ENCODE peak calls at places on chromosomes 2 and 18, in seven cellular contexts. One of them, this sample, is unnamed.

GRCh38 chr2:120620025-120620793 is 115.5 kb upstream of the GLI2 start:
- DNase-seq in ascending aorta: no peak
- DNase-seq in cardiac muscle cell: peak; percentile 26
- DNase-seq in PC-9: peak; percentile 71
- DNase-seq in A549: no peak
- DNase-seq in lung: no peak
- DNase-seq in CD8-positive, alpha-beta T cell: no peak
- DNase-seq in this sample: no peak

GRCh38 chr18:3380384-3380961 is 69.5 kb upstream of the TGIF1 start:
- DNase-seq in ascending aorta: no peak
- DNase-seq in PC-9: peak; percentile 81
- DNase-seq in A549: peak; percentile 31
- DNase-seq in CD8-positive, alpha-beta T cell: no peak
- DNase-seq in cardiac muscle cell: peak; percentile 62
- DNase-seq in lung: no peak
- DNase-seq in this sample: peak; percentile 29

GRCh38 chr2:170817999-170818293 is 1.3 kb downstream of the GAD1 start:
- DNase-seq in A549: no peak
- DNase-seq in CD8-positive, alpha-beta T cell: no peak
- DNase-seq in PC-9: no peak
- DNase-seq in lung: no peak
- DNase-seq in cardiac muscle cell: no peak
- DNase-seq in ascending aorta: no peak
- DNase-seq in this sample: peak; percentile 53

GRCh38 chr18:59040770-59041148 is 98.9 kb upstream of the SEC11C start:
- DNase-seq in cardiac muscle cell: no peak
- DNase-seq in A549: no peak
- DNase-seq in lung: no peak
- DNase-seq in ascending aorta: no peak
- DNase-seq in PC-9: no peak
- DNase-seq in CD8-positive, alpha-beta T cell: no peak
- DNase-seq in this sample: no peak

GRCh38 chr2:197556456-197556855 is 40.6 kb downstream of the MOB4 start:
- DNase-seq in ascending aorta: no peak
- DNase-seq in A549: no peak
- DNase-seq in CD8-positive, alpha-beta T cell: no peak
- DNase-seq in lung: no peak
- DNase-seq in cardiac muscle cell: peak; percentile 53
- DNase-seq in PC-9: no peak
- DNase-seq in this sample: no peak

GRCh38 chr2:68466361-68466777 is 725 bp downstream of the FBXO48 start:
- DNase-seq in ascending aorta: no peak
- DNase-seq in PC-9: peak; percentile 61
- DNase-seq in cardiac muscle cell: peak; percentile 71
- DNase-seq in lung: no peak
- DNase-seq in A549: peak; percentile 28
- DNase-seq in CD8-positive, alpha-beta T cell: peak; percentile 65
- DNase-seq in this sample: peak; percentile 27

GRCh38 chr2:47767880-47768609 is 14.9 kb upstream of the MSH6 start:
- DNase-seq in PC-9: no peak
- DNase-seq in A549: peak; percentile 55
- DNase-seq in CD8-positive, alpha-beta T cell: peak; percentile 78
- DNase-seq in lung: peak; percentile 60
- DNase-seq in ascending aorta: no peak
- DNase-seq in cardiac muscle cell: peak; percentile 68
- DNase-seq in this sample: peak; percentile 81

GRCh38 chr2:111169268-111169667 is 48.6 kb downstream of the BCL2L11 start:
- DNase-seq in ascending aorta: no peak
- DNase-seq in lung: no peak
- DNase-seq in CD8-positive, alpha-beta T cell: no peak
- DNase-seq in A549: no peak
- DNase-seq in PC-9: no peak
- DNase-seq in cardiac muscle cell: no peak
- DNase-seq in this sample: no peak

GRCh38 chr2:23092831-23093230 is 292.1 kb upstream of the KLHL29 start:
- DNase-seq in CD8-positive, alpha-beta T cell: no peak
- DNase-seq in A549: no peak
- DNase-seq in ascending aorta: no peak
- DNase-seq in lung: no peak
- DNase-seq in PC-9: no peak
- DNase-seq in cardiac muscle cell: peak; percentile 6
- DNase-seq in this sample: no peak

GRCh38 chr2:157194097-157194688 is 63.3 kb upstream of the GALNT5 start:
- DNase-seq in PC-9: no peak
- DNase-seq in lung: no peak
- DNase-seq in A549: peak; percentile 20
- DNase-seq in CD8-positive, alpha-beta T cell: no peak
- DNase-seq in ascending aorta: no peak
- DNase-seq in cardiac muscle cell: peak; percentile 79
- DNase-seq in this sample: no peak

GRCh38 chr2:10499275-10499907 is 51.3 kb upstream of the ODC1 start:
- DNase-seq in PC-9: no peak
- DNase-seq in lung: no peak
- DNase-seq in ascending aorta: no peak
- DNase-seq in cardiac muscle cell: no peak
- DNase-seq in A549: no peak
- DNase-seq in CD8-positive, alpha-beta T cell: no peak
- DNase-seq in this sample: no peak

GRCh38 chr2:55482186-55482945 is 37.2 kb upstream of the CFAP36 start:
- DNase-seq in CD8-positive, alpha-beta T cell: no peak
- DNase-seq in ascending aorta: no peak
- DNase-seq in cardiac muscle cell: peak; percentile 84
- DNase-seq in lung: no peak
- DNase-seq in PC-9: no peak
- DNase-seq in A549: peak; percentile 18
- DNase-seq in this sample: peak; percentile 27

GRCh38 chr2:136116111-136116812 is 1.7 kb downstream of the CXCR4 start:
- DNase-seq in ascending aorta: no peak
- DNase-seq in PC-9: no peak
- DNase-seq in lung: peak; percentile 54
- DNase-seq in A549: no peak
- DNase-seq in cardiac muscle cell: peak; percentile 20
- DNase-seq in CD8-positive, alpha-beta T cell: peak; percentile 89
- DNase-seq in this sample: peak; percentile 11

GRCh38 chr2:235171511-235172130 is 219.8 kb downstream of the SH3BP4 start:
- DNase-seq in ascending aorta: no peak
- DNase-seq in cardiac muscle cell: peak; percentile 83
- DNase-seq in CD8-positive, alpha-beta T cell: no peak
- DNase-seq in PC-9: peak; percentile 52
- DNase-seq in lung: no peak
- DNase-seq in A549: no peak
- DNase-seq in this sample: no peak

GRCh38 chr2:101012706-101013181 is 10.7 kb downstream of the RPL31 start:
- DNase-seq in ascending aorta: no peak
- DNase-seq in A549: no peak
- DNase-seq in lung: no peak
- DNase-seq in CD8-positive, alpha-beta T cell: peak; percentile 47
- DNase-seq in PC-9: peak; percentile 39
- DNase-seq in cardiac muscle cell: peak; percentile 59
- DNase-seq in this sample: no peak

GRCh38 chr2:236866542-236867340 is 218.9 kb upstream of the COPS8 start:
- DNase-seq in lung: no peak
- DNase-seq in cardiac muscle cell: no peak
- DNase-seq in A549: no peak
- DNase-seq in PC-9: no peak
- DNase-seq in ascending aorta: no peak
- DNase-seq in CD8-positive, alpha-beta T cell: no peak
- DNase-seq in this sample: no peak

GRCh38 chr18:55907352-55908045 is 319.5 kb upstream of the TCF4 start:
- DNase-seq in cardiac muscle cell: peak; percentile 28
- DNase-seq in lung: no peak
- DNase-seq in PC-9: no peak
- DNase-seq in CD8-positive, alpha-beta T cell: no peak
- DNase-seq in A549: no peak
- DNase-seq in ascending aorta: no peak
- DNase-seq in this sample: no peak

GRCh38 chr2:85957256-85957655 is 68.5 kb upstream of the ST3GAL5 start:
- DNase-seq in ascending aorta: no peak
- DNase-seq in CD8-positive, alpha-beta T cell: no peak
- DNase-seq in cardiac muscle cell: no peak
- DNase-seq in PC-9: no peak
- DNase-seq in A549: no peak
- DNase-seq in lung: no peak
- DNase-seq in this sample: no peak

GRCh38 chr18:46167971-46168370 is 63.8 kb downstream of the HAUS1 start:
- DNase-seq in A549: no peak
- DNase-seq in PC-9: peak; percentile 50
- DNase-seq in CD8-positive, alpha-beta T cell: no peak
- DNase-seq in ascending aorta: no peak
- DNase-seq in lung: peak; percentile 32
- DNase-seq in cardiac muscle cell: no peak
- DNase-seq in this sample: no peak

GRCh38 chr2:85766214-85766613 is 12.4 kb downstream of the ATOH8 start:
- DNase-seq in lung: no peak
- DNase-seq in ascending aorta: no peak
- DNase-seq in CD8-positive, alpha-beta T cell: no peak
- DNase-seq in cardiac muscle cell: no peak
- DNase-seq in PC-9: no peak
- DNase-seq in A549: no peak
- DNase-seq in this sample: no peak

DNA sequence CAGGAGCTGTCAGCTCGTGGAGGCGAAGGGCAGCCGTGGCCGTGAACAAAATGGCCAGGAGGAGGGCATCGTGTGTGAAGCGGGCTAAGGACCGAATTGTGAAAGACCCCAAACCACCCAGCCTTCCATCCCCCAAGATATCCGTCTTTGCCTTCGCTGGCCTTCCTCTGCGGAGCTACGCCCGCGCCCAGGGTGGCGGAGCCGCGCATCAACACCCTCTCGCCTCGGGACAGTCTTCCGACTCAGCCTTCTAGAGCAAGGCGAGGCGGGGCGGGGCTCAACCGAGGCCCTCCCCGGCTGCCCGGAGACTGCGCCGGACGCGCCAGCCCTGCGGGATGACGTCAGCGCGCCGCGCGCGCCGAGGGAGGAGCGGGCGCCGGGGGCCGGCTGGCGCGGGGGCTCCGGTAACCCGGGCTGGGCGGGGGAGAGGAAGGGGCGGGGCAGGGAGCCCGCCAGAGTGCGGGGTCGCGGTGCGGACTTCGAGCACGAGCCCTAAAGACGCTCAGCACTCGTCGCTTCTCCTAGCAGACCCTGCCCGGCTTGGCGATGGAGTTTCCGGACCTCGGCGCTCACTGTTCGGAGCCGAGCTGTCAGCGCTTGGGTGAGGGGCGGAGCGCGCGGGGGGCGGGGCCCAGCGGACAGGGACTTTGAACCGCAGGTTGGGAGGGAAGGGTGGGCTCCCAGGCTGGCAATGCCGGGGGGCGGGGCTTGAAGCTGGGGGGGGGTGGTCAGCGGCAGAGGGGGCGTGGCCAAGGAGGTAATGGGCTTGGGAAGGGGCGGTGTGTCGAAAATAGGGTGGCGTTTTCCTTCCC is at the start of gene ZFAND2B:
- DNase-seq in A549: peak; percentile 89
- DNase-seq in PC-9: peak; percentile 76
- DNase-seq in ascending aorta: peak; percentile 83
- DNase-seq in lung: peak; percentile 93
- DNase-seq in cardiac muscle cell: peak; percentile 95
- DNase-seq in CD8-positive, alpha-beta T cell: peak; percentile 97
- DNase-seq in this sample: peak; percentile 94
- H3K27ac ChIP-seq in A549: peak within 1 kb of the TSS; percentile 95
- H3K27ac ChIP-seq in PC-9: peak within 1 kb of the TSS; percentile 40
- H3K27ac ChIP-seq in ascending aorta: peak within 1 kb of the TSS; percentile 99
- H3K27ac ChIP-seq in lung: peak within 1 kb of the TSS; percentile 79
- H3K27ac ChIP-seq in cardiac muscle cell: peak within 1 kb of the TSS; percentile 86
- H3K27ac ChIP-seq in CD8-positive, alpha-beta T cell: peak within 1 kb of the TSS; percentile 87
- H3K27ac ChIP-seq in this sample: peak within 1 kb of the TSS; percentile 87

DNA sequence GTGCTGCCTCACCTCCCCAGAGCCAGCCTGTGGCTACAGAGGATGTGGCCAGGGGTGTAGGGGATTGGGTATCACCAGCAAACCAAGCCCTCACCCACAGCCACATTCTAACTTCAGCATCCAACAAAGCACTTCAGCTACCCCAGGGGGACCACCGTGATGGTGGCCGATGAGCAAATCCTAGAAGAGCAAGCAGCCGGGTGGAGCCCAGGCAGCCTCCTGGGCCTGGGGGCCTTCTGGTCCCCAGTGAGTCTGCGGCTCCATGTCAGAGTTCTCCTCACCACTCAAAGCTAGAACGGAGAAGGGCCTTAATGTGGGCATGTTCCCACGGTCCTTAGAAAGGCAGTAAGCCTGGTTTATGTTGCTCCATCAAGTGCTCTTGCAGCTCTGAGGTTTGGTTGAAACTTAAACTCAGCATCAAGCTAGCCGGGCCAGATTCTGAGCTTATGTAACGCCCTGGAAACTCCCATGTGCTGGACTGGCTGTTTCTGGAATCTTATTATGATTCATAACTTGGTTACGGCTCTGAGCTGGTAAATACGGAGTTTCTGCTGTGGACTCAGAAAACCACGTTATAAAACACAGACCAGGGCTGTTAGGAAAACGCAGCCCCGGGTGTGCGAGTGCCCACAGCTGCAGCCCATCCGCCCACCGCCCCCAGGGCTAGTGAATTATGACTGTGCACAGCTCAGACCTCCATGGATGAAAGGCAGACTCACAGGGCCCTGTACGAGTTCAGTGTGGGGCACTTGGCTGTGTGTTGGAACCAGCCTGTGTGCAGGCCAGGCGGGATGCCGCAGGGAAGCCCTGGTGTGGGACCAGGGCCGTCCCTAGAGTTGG is 99.8 kb downstream of the SEPTIN10 start:
- DNase-seq in PC-9: peak; percentile 71
- DNase-seq in A549: no peak
- DNase-seq in ascending aorta: no peak
- DNase-seq in cardiac muscle cell: peak; percentile 91
- DNase-seq in CD8-positive, alpha-beta T cell: no peak
- DNase-seq in lung: peak; percentile 45
- DNase-seq in this sample: no peak
- H3K4me3 ChIP-seq in PC-9: no peak overlapping the region
- H3K4me3 ChIP-seq in A549: no peak overlapping the region
- H3K4me3 ChIP-seq in ascending aorta: peak overlapping the region; percentile 47
- H3K4me3 ChIP-seq in cardiac muscle cell: no peak overlapping the region
- H3K4me3 ChIP-seq in CD8-positive, alpha-beta T cell: no peak overlapping the region
- H3K4me3 ChIP-seq in lung: no peak overlapping the region
- H3K4me3 ChIP-seq in this sample: no peak overlapping the region

GRCh38 chr2:45024600-45025291 is 15.5 kb upstream of the SIX2 start:
- DNase-seq in A549: peak; percentile 72
- DNase-seq in lung: peak; percentile 54
- DNase-seq in ascending aorta: peak; percentile 69
- DNase-seq in cardiac muscle cell: peak; percentile 89
- DNase-seq in PC-9: peak; percentile 97
- DNase-seq in CD8-positive, alpha-beta T cell: no peak
- DNase-seq in this sample: no peak
- TF ChIP-seq CTCF in A549: peak; percentile 70
- TF ChIP-seq CTCF in lung: no peak
- TF ChIP-seq CTCF in ascending aorta: peak; percentile 28
- TF ChIP-seq CTCF in cardiac muscle cell: peak; percentile 21
- TF ChIP-seq CTCF in PC-9: peak; percentile 86
- TF ChIP-seq CTCF in CD8-positive, alpha-beta T cell: no peak
- TF ChIP-seq CTCF in this sample: no peak

DNA sequence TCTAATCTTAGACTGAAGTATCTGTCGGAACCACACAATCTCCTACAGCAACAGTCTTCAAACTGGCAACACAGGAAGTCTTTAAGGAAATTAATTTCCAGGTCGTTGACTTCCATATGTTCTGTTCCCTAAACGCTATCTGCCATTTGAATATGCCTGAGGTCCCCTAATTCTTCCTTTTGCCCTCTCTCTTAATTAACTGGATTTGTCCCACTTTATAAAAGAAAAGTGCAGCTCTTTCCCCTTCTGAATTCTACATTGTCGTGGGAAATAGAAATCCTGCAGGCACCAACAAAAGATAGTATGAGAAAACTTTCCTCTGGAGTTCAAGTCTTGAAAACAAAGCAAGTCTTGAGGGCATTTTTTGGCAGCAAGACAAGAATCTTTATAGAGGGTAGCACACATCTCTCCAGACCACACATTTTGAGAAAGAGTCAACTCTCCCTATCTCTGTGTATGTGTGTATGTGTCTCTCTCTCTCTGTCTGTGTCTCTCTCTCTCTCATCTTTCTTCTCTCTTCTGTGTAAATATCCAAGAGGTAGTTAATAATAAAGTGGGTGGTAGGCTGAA is 879.8 kb downstream of the SOCS6 start:
- DNase-seq in lung: no peak
- DNase-seq in ascending aorta: no peak
- DNase-seq in CD8-positive, alpha-beta T cell: no peak
- DNase-seq in A549: no peak
- DNase-seq in cardiac muscle cell: peak; percentile 32
- DNase-seq in PC-9: no peak
- DNase-seq in this sample: no peak
- H3K27ac ChIP-seq in lung: no peak overlapping the region
- H3K27ac ChIP-seq in ascending aorta: no peak overlapping the region
- H3K27ac ChIP-seq in CD8-positive, alpha-beta T cell: no peak overlapping the region
- H3K27ac ChIP-seq in A549: no peak overlapping the region
- H3K27ac ChIP-seq in cardiac muscle cell: no peak overlapping the region
- H3K27ac ChIP-seq in PC-9: no peak overlapping the region
- H3K27ac ChIP-seq in this sample: no peak overlapping the region